ENCODE peak calls at places on chromosomes 11 and 22, in nine cellular contexts. I is EL; R is stimulated activated CD8-positive, alpha-beta memory T cell treated with anti-CD3 and anti-CD28 coated beads, Interleukin-15, amount 100 ng/mL, for 24 hours; F is cardiac fibroblast; J is G401; G is NCI-H1105; H is AG09309; M is mesothelial cell of epicardium; A is SW480. E is an unnamed sample.

GRCh38 chr22:21624120-21624879 is 5.5 kb downstream of the YDJC start:
- DNase-seq in I (peak), R (no peak), F (peak), J (peak), G (no peak), H (no peak), M (no peak), A (no peak), E (peak)

GRCh38 chr22:35589071-35589735 is 27.9 kb downstream of the MB start:
- DNase-seq in I (peak), R (no peak), F (peak), J (no peak), G (no peak), H (peak), M (no peak), A (peak), E (no peak)

GRCh38 chr22:28600546-28601143 is 79.0 kb downstream of the TTC28 start:
- DNase-seq in I (peak), R (no peak), F (peak), J (peak), G (peak), H (peak), M (no peak), A (peak), E (no peak)

GRCh38 chr22:40116496-40117200 is 61.1 kb upstream of the TNRC6B start:
- DNase-seq in I (no peak), R (no peak), F (no peak), J (no peak), G (no peak), H (no peak), M (no peak), A (no peak), E (peak)

GRCh38 chr11:76288166-76288978 is 82.1 kb upstream of the WNT11 start:
- DNase-seq in I (no peak), R (no peak), F (no peak), J (no peak), G (no peak), H (no peak), M (no peak), A (no peak), E (no peak)

GRCh38 chr11:44939673-44940072 is 11.0 kb downstream of the TP53I11 start:
- DNase-seq in I (no peak), R (no peak), F (peak), J (peak), G (no peak), H (no peak), M (no peak), A (no peak), E (no peak)

GRCh38 chr22:50635591-50635990 is 7.6 kb upstream of the ARSA start:
- DNase-seq in I (no peak), R (no peak), F (no peak), J (no peak), G (no peak), H (no peak), M (no peak), A (no peak), E (no peak)

GRCh38 chr11:127058524-127058923 is 58.0 kb upstream of the KIRREL3 start:
- DNase-seq in I (no peak), R (no peak), F (no peak), J (no peak), G (no peak), H (no peak), M (no peak), A (no peak), E (no peak)

GRCh38 chr22:44333847-44334635 is 21.3 kb upstream of the SHISAL1 start:
- DNase-seq in I (no peak), R (no peak), F (no peak), J (no peak), G (no peak), H (no peak), M (no peak), A (no peak), E (no peak)

GRCh38 chr11:90250970-90251369 is 28.1 kb upstream of the CHORDC1 start:
- DNase-seq in I (no peak), R (no peak), F (no peak), J (no peak), G (no peak), H (no peak), M (no peak), A (no peak), E (no peak)

GRCh38 chr11:68412593-68413475 is 47.7 kb upstream of the PPP6R3 start:
- DNase-seq in I (no peak), R (no peak), F (peak), J (no peak), G (no peak), H (peak), M (no peak), A (no peak), E (peak)

GRCh38 chr22:28091486-28091885 is 172.4 kb upstream of the PITPNB start:
- DNase-seq in I (no peak), R (no peak), F (no peak), J (no peak), G (no peak), H (no peak), M (no peak), A (no peak), E (no peak)

GRCh38 chr11:134670247-134670646 is 258.2 kb upstream of the B3GAT1 start:
- DNase-seq in I (no peak), R (no peak), F (no peak), J (no peak), G (no peak), H (no peak), M (peak), A (no peak), E (no peak)

GRCh38 chr11:64457416-64458010 is 98.6 kb downstream of the RPS6KA4 start:
- DNase-seq in I (no peak), R (no peak), F (no peak), J (no peak), G (no peak), H (no peak), M (no peak), A (no peak), E (no peak)

GRCh38 chr22:39526736-39527171 is 5.8 kb downstream of the RPS19BP1 start:
- DNase-seq in I (no peak), R (no peak), F (no peak), J (no peak), G (no peak), H (no peak), M (no peak), A (no peak), E (no peak)

GRCh38 chr11:65421204-65422103 is 1.1 kb upstream of the NEAT1 start:
- DNase-seq in I (peak), R (peak), F (peak), J (peak), G (peak), H (peak), M (peak), A (peak), E (peak)

E was measured in stimulated activated naive CD4-positive, alpha-beta T cell treated with Interleukin-2 at 50 U/mL for 16 hours.